ENCODE peak calls at places on chromosomes 11 and 22, in nine cellular contexts. One of them, this sample, is unnamed.

GRCh38 chr11:5624489-5625278 is at the start of gene TRIM34:
- DNase-seq in activated CD8-positive, alpha-beta memory T cell treated with anti-CD3 and anti-CD28 coated beads for 24 hours: peak
- DNase-seq in fibroblast of the aortic adventitia: peak
- DNase-seq in Caco-2: peak
- DNase-seq in stimulated activated CD4-positive, alpha-beta T cell treated with anti-CD3 and anti-CD28 coated beads, Interleukin-2, amount 100 ng/mL, for 48 hours: peak
- DNase-seq in NCI-H345: no peak
- DNase-seq in activated T-cell treated with anti-CD3 and anti-CD28 coated beads for 4 hours: peak
- DNase-seq in posterior vena cava: no peak
- DNase-seq in neural crest cell: no peak
- DNase-seq in this sample: no peak

GRCh38 chr11:12680246-12680939 is 6.2 kb downstream of the TEAD1 start:
- DNase-seq in NCI-H345: peak
- DNase-seq in neural crest cell: peak
- DNase-seq in posterior vena cava: peak
- DNase-seq in activated CD8-positive, alpha-beta memory T cell treated with anti-CD3 and anti-CD28 coated beads for 24 hours: no peak
- DNase-seq in activated T-cell treated with anti-CD3 and anti-CD28 coated beads for 4 hours: no peak
- DNase-seq in Caco-2: no peak
- DNase-seq in fibroblast of the aortic adventitia: peak
- DNase-seq in stimulated activated CD4-positive, alpha-beta T cell treated with anti-CD3 and anti-CD28 coated beads, Interleukin-2, amount 100 ng/mL, for 48 hours: no peak
- DNase-seq in this sample: peak

GRCh38 chr22:24432059-24432853 is 4.9 kb downstream of the ADORA2A start:
- DNase-seq in NCI-H345: no peak
- DNase-seq in activated CD8-positive, alpha-beta memory T cell treated with anti-CD3 and anti-CD28 coated beads for 24 hours: no peak
- DNase-seq in neural crest cell: no peak
- DNase-seq in Caco-2: no peak
- DNase-seq in fibroblast of the aortic adventitia: peak
- DNase-seq in posterior vena cava: peak
- DNase-seq in stimulated activated CD4-positive, alpha-beta T cell treated with anti-CD3 and anti-CD28 coated beads, Interleukin-2, amount 100 ng/mL, for 48 hours: no peak
- DNase-seq in activated T-cell treated with anti-CD3 and anti-CD28 coated beads for 4 hours: peak
- DNase-seq in this sample: no peak

GRCh38 chr22:36860821-36861659 is at the start of gene NCF4:
- DNase-seq in activated CD8-positive, alpha-beta memory T cell treated with anti-CD3 and anti-CD28 coated beads for 24 hours: peak
- DNase-seq in neural crest cell: no peak
- DNase-seq in Caco-2: no peak
- DNase-seq in activated T-cell treated with anti-CD3 and anti-CD28 coated beads for 4 hours: no peak
- DNase-seq in stimulated activated CD4-positive, alpha-beta T cell treated with anti-CD3 and anti-CD28 coated beads, Interleukin-2, amount 100 ng/mL, for 48 hours: peak
- DNase-seq in fibroblast of the aortic adventitia: no peak
- DNase-seq in NCI-H345: no peak
- DNase-seq in posterior vena cava: peak
- DNase-seq in this sample: no peak

GRCh38 chr22:28958611-28959010 is 75.2 kb downstream of the ZNRF3 start:
- DNase-seq in NCI-H345: no peak
- DNase-seq in Caco-2: no peak
- DNase-seq in activated CD8-positive, alpha-beta memory T cell treated with anti-CD3 and anti-CD28 coated beads for 24 hours: no peak
- DNase-seq in posterior vena cava: no peak
- DNase-seq in activated T-cell treated with anti-CD3 and anti-CD28 coated beads for 4 hours: no peak
- DNase-seq in neural crest cell: no peak
- DNase-seq in stimulated activated CD4-positive, alpha-beta T cell treated with anti-CD3 and anti-CD28 coated beads, Interleukin-2, amount 100 ng/mL, for 48 hours: no peak
- DNase-seq in fibroblast of the aortic adventitia: peak
- DNase-seq in this sample: no peak

GRCh38 chr11:46480909-46481308 is 89.3 kb upstream of the CHRM4 start:
- DNase-seq in NCI-H345: no peak
- DNase-seq in Caco-2: no peak
- DNase-seq in stimulated activated CD4-positive, alpha-beta T cell treated with anti-CD3 and anti-CD28 coated beads, Interleukin-2, amount 100 ng/mL, for 48 hours: no peak
- DNase-seq in posterior vena cava: no peak
- DNase-seq in fibroblast of the aortic adventitia: no peak
- DNase-seq in activated T-cell treated with anti-CD3 and anti-CD28 coated beads for 4 hours: no peak
- DNase-seq in activated CD8-positive, alpha-beta memory T cell treated with anti-CD3 and anti-CD28 coated beads for 24 hours: no peak
- DNase-seq in neural crest cell: no peak
- DNase-seq in this sample: no peak

GRCh38 chr11:110428040-110428439 is 1.7 kb upstream of the FDX1 start:
- DNase-seq in neural crest cell: no peak
- DNase-seq in activated CD8-positive, alpha-beta memory T cell treated with anti-CD3 and anti-CD28 coated beads for 24 hours: no peak
- DNase-seq in stimulated activated CD4-positive, alpha-beta T cell treated with anti-CD3 and anti-CD28 coated beads, Interleukin-2, amount 100 ng/mL, for 48 hours: no peak
- DNase-seq in Caco-2: no peak
- DNase-seq in posterior vena cava: no peak
- DNase-seq in NCI-H345: no peak
- DNase-seq in fibroblast of the aortic adventitia: no peak
- DNase-seq in activated T-cell treated with anti-CD3 and anti-CD28 coated beads for 4 hours: no peak
- DNase-seq in this sample: no peak

GRCh38 chr11:28679795-28680194 is 571.6 kb downstream of the METTL15 start:
- DNase-seq in posterior vena cava: peak
- DNase-seq in activated T-cell treated with anti-CD3 and anti-CD28 coated beads for 4 hours: no peak
- DNase-seq in Caco-2: no peak
- DNase-seq in neural crest cell: no peak
- DNase-seq in fibroblast of the aortic adventitia: peak
- DNase-seq in NCI-H345: no peak
- DNase-seq in activated CD8-positive, alpha-beta memory T cell treated with anti-CD3 and anti-CD28 coated beads for 24 hours: no peak
- DNase-seq in stimulated activated CD4-positive, alpha-beta T cell treated with anti-CD3 and anti-CD28 coated beads, Interleukin-2, amount 100 ng/mL, for 48 hours: no peak
- DNase-seq in this sample: no peak

GRCh38 chr11:74011360-74012071 is 2.6 kb upstream of the UCP3 start:
- DNase-seq in activated CD8-positive, alpha-beta memory T cell treated with anti-CD3 and anti-CD28 coated beads for 24 hours: peak
- DNase-seq in Caco-2: no peak
- DNase-seq in neural crest cell: no peak
- DNase-seq in posterior vena cava: peak
- DNase-seq in stimulated activated CD4-positive, alpha-beta T cell treated with anti-CD3 and anti-CD28 coated beads, Interleukin-2, amount 100 ng/mL, for 48 hours: peak
- DNase-seq in activated T-cell treated with anti-CD3 and anti-CD28 coated beads for 4 hours: no peak
- DNase-seq in NCI-H345: no peak
- DNase-seq in fibroblast of the aortic adventitia: peak
- DNase-seq in this sample: no peak

GRCh38 chr11:108562746-108563581 is 30.6 kb downstream of the EXPH5 start:
- DNase-seq in neural crest cell: no peak
- DNase-seq in stimulated activated CD4-positive, alpha-beta T cell treated with anti-CD3 and anti-CD28 coated beads, Interleukin-2, amount 100 ng/mL, for 48 hours: no peak
- DNase-seq in fibroblast of the aortic adventitia: no peak
- DNase-seq in Caco-2: no peak
- DNase-seq in posterior vena cava: no peak
- DNase-seq in activated CD8-positive, alpha-beta memory T cell treated with anti-CD3 and anti-CD28 coated beads for 24 hours: no peak
- DNase-seq in activated T-cell treated with anti-CD3 and anti-CD28 coated beads for 4 hours: no peak
- DNase-seq in NCI-H345: no peak
- DNase-seq in this sample: no peak

GRCh38 chr11:120548682-120549209 is 37.2 kb downstream of the GRIK4 start:
- DNase-seq in NCI-H345: no peak
- DNase-seq in activated T-cell treated with anti-CD3 and anti-CD28 coated beads for 4 hours: no peak
- DNase-seq in fibroblast of the aortic adventitia: no peak
- DNase-seq in Caco-2: no peak
- DNase-seq in activated CD8-positive, alpha-beta memory T cell treated with anti-CD3 and anti-CD28 coated beads for 24 hours: no peak
- DNase-seq in posterior vena cava: no peak
- DNase-seq in stimulated activated CD4-positive, alpha-beta T cell treated with anti-CD3 and anti-CD28 coated beads, Interleukin-2, amount 100 ng/mL, for 48 hours: no peak
- DNase-seq in neural crest cell: no peak
- DNase-seq in this sample: no peak

GRCh38 chr11:117876341-117877119 is at the start of gene FXYD6:
- DNase-seq in posterior vena cava: peak
- DNase-seq in stimulated activated CD4-positive, alpha-beta T cell treated with anti-CD3 and anti-CD28 coated beads, Interleukin-2, amount 100 ng/mL, for 48 hours: no peak
- DNase-seq in neural crest cell: peak
- DNase-seq in activated CD8-positive, alpha-beta memory T cell treated with anti-CD3 and anti-CD28 coated beads for 24 hours: no peak
- DNase-seq in NCI-H345: peak
- DNase-seq in fibroblast of the aortic adventitia: no peak
- DNase-seq in activated T-cell treated with anti-CD3 and anti-CD28 coated beads for 4 hours: no peak
- DNase-seq in Caco-2: peak
- DNase-seq in this sample: no peak

GRCh38 chr11:83569134-83569805 is 283.1 kb upstream of the CCDC90B start:
- DNase-seq in fibroblast of the aortic adventitia: no peak
- DNase-seq in neural crest cell: no peak
- DNase-seq in stimulated activated CD4-positive, alpha-beta T cell treated with anti-CD3 and anti-CD28 coated beads, Interleukin-2, amount 100 ng/mL, for 48 hours: no peak
- DNase-seq in NCI-H345: no peak
- DNase-seq in Caco-2: no peak
- DNase-seq in activated CD8-positive, alpha-beta memory T cell treated with anti-CD3 and anti-CD28 coated beads for 24 hours: no peak
- DNase-seq in posterior vena cava: no peak
- DNase-seq in activated T-cell treated with anti-CD3 and anti-CD28 coated beads for 4 hours: no peak
- DNase-seq in this sample: no peak

GRCh38 chr11:118921121-118921928 is 4.4 kb downstream of the BCL9L start:
- DNase-seq in posterior vena cava: peak
- DNase-seq in neural crest cell: no peak
- DNase-seq in NCI-H345: no peak
- DNase-seq in fibroblast of the aortic adventitia: peak
- DNase-seq in activated CD8-positive, alpha-beta memory T cell treated with anti-CD3 and anti-CD28 coated beads for 24 hours: peak
- DNase-seq in stimulated activated CD4-positive, alpha-beta T cell treated with anti-CD3 and anti-CD28 coated beads, Interleukin-2, amount 100 ng/mL, for 48 hours: no peak
- DNase-seq in Caco-2: peak
- DNase-seq in activated T-cell treated with anti-CD3 and anti-CD28 coated beads for 4 hours: no peak
- DNase-seq in this sample: no peak

GRCh38 chr11:33674035-33674814 is 26.4 kb downstream of the C11orf91 start:
- DNase-seq in stimulated activated CD4-positive, alpha-beta T cell treated with anti-CD3 and anti-CD28 coated beads, Interleukin-2, amount 100 ng/mL, for 48 hours: no peak
- DNase-seq in neural crest cell: no peak
- DNase-seq in activated CD8-positive, alpha-beta memory T cell treated with anti-CD3 and anti-CD28 coated beads for 24 hours: peak
- DNase-seq in NCI-H345: no peak
- DNase-seq in fibroblast of the aortic adventitia: peak
- DNase-seq in Caco-2: no peak
- DNase-seq in posterior vena cava: no peak
- DNase-seq in activated T-cell treated with anti-CD3 and anti-CD28 coated beads for 4 hours: no peak
- DNase-seq in this sample: no peak

GRCh38 chr11:106101797-106102196 is 24.3 kb downstream of the AASDHPPT start:
- DNase-seq in Caco-2: no peak
- DNase-seq in posterior vena cava: no peak
- DNase-seq in stimulated activated CD4-positive, alpha-beta T cell treated with anti-CD3 and anti-CD28 coated beads, Interleukin-2, amount 100 ng/mL, for 48 hours: no peak
- DNase-seq in activated T-cell treated with anti-CD3 and anti-CD28 coated beads for 4 hours: no peak
- DNase-seq in activated CD8-positive, alpha-beta memory T cell treated with anti-CD3 and anti-CD28 coated beads for 24 hours: no peak
- DNase-seq in NCI-H345: no peak
- DNase-seq in fibroblast of the aortic adventitia: peak
- DNase-seq in neural crest cell: no peak
- DNase-seq in this sample: peak

GRCh38 chr11:8015753-8016239 is 28.7 kb downstream of the EIF3F start:
- DNase-seq in stimulated activated CD4-positive, alpha-beta T cell treated with anti-CD3 and anti-CD28 coated beads, Interleukin-2, amount 100 ng/mL, for 48 hours: no peak
- DNase-seq in fibroblast of the aortic adventitia: peak
- DNase-seq in activated CD8-positive, alpha-beta memory T cell treated with anti-CD3 and anti-CD28 coated beads for 24 hours: peak
- DNase-seq in Caco-2: no peak
- DNase-seq in neural crest cell: no peak
- DNase-seq in activated T-cell treated with anti-CD3 and anti-CD28 coated beads for 4 hours: no peak
- DNase-seq in NCI-H345: no peak
- DNase-seq in posterior vena cava: no peak
- DNase-seq in this sample: no peak